ENCODE peak calls at places on chromosomes 4 and X, in six cellular contexts. D is pons; Q is GM12891; K is tibial artery; M is heart left ventricle; A is stimulated activated CD4-positive, alpha-beta T cell treated with anti-CD3 and anti-CD28 coated beads, Interleukin-12 subunit alpha, Interleukin-12 subunit beta, amount 100 ng/mL, for 24 hours. P is an unnamed sample.

GRCh38 chr4:8343051-8343966 is 73.8 kb downstream of the HTRA3 start:
- DNase-seq in D (no peak), Q (no peak), K (no peak), M (no peak), A (no peak), P (peak)

GRCh38 chr4:37549003-37549402 is 137.2 kb downstream of the RELL1 start:
- DNase-seq in D (no peak), Q (no peak), K (no peak), M (no peak), A (no peak), P (no peak)

GRCh38 chr4:177246636-177247584 is 62.8 kb upstream of the NEIL3 start:
- DNase-seq in D (no peak), Q (no peak), K (no peak), M (no peak), A (no peak), P (no peak)

GRCh38 chrX:135194684-135195083 is 23.5 kb upstream of the CT55 start:
- DNase-seq in D (no peak), Q (no peak), K (no peak), M (no peak), A (no peak), P (no peak)

GRCh38 chrX:70254063-70254400 is 6.0 kb downstream of the P2RY4 start:
- DNase-seq in D (no peak), Q (no peak), K (no peak), M (no peak), A (no peak), P (no peak)

GRCh38 chr4:39045791-39046221 is 13.6 kb upstream of the TMEM156 start:
- DNase-seq in D (no peak), Q (no peak), K (no peak), M (no peak), A (no peak), P (no peak)

GRCh38 chr4:110487873-110488272 is 11.9 kb downstream of the ENPEP start:
- DNase-seq in D (no peak), Q (no peak), K (no peak), M (peak), A (no peak), P (no peak)

GRCh38 chr4:25180524-25181131 is 20.4 kb upstream of the SEPSECS start:
- DNase-seq in D (peak), Q (no peak), K (no peak), M (no peak), A (no peak), P (no peak)

GRCh38 chr4:107774681-107775080 is 50.1 kb upstream of the SGMS2 start:
- DNase-seq in D (no peak), Q (no peak), K (no peak), M (no peak), A (no peak), P (no peak)

GRCh38 chrX:17459008-17459407 is 84.0 kb downstream of the NHS start:
- DNase-seq in D (no peak), Q (no peak), K (peak), M (peak), A (no peak), P (peak)